ENCODE peak calls at places on chromosomes 11 and 22, in four cellular contexts. W, R, G and X are unnamed samples.

GRCh38 chr11:119907934-119908760 is 179.1 kb upstream of the NECTIN1 start:
- DNase-seq in W (peak; percentile 9), R (no peak), G (no peak), X (peak; percentile 69)

GRCh38 chr11:82722236-82722635 is 11.4 kb downstream of the FAM181B start:
- DNase-seq in W (no peak), R (no peak), G (no peak), X (no peak)

GRCh38 chr11:64546600-64546999 is 44.4 kb upstream of the SLC22A12 start:
- DNase-seq in W (no peak), R (no peak), G (no peak), X (no peak)

GRCh38 chr11:103326070-103326794 is 217.0 kb downstream of the DYNC2H1 start:
- DNase-seq in W (peak; percentile 90), R (peak; percentile 42), G (no peak), X (peak; percentile 83)

GRCh38 chr11:3859373-3859881 is 4.0 kb downstream of the STIM1 start:
- DNase-seq in W (peak; percentile 25), R (no peak), G (peak; percentile 93), X (peak; percentile 72)

GRCh38 chr11:17574141-17574798 is 27.2 kb downstream of the OTOG start:
- DNase-seq in W (no peak), R (no peak), G (no peak), X (peak; percentile 4)

GRCh38 chr22:38180841-38181452 is 683 bp downstream of the PLA2G6 start:
- DNase-seq in W (peak; percentile 53), R (peak; percentile 63), G (peak; percentile 82), X (peak; percentile 71)

GRCh38 chr22:50376064-50376747 is 33.1 kb downstream of the PPP6R2 start:
- DNase-seq in W (no peak), R (no peak), G (no peak), X (no peak)

GRCh38 chr11:19116315-19116970 is 525 bp upstream of the ZDHHC13 start:
- DNase-seq in W (no peak), R (no peak), G (no peak), X (peak; percentile 50)

GRCh38 chr11:48184452-48184851 is 32.2 kb upstream of the OR4B1 start:
- DNase-seq in W (no peak), R (no peak), G (no peak), X (no peak)

GRCh38 chr11:112229746-112230433 is 3.7 kb downstream of the PTS start:
- DNase-seq in W (no peak), R (no peak), G (no peak), X (no peak)

GRCh38 chr11:63985812-63986155 is 454 bp upstream of the OTUB1 start:
- DNase-seq in W (no peak), R (no peak), G (no peak), X (no peak)

GRCh38 chr11:12674571-12674935 is 332 bp downstream of the TEAD1 start:
- DNase-seq in W (no peak), R (no peak), G (no peak), X (no peak)

GRCh38 chr11:46916669-46917108 is 1.7 kb downstream of the LRP4 start:
- DNase-seq in W (peak; percentile 92), R (no peak), G (peak; percentile 72), X (peak; percentile 88)

GRCh38 chr22:43222987-43223386 is 36.1 kb upstream of the TTLL12 start:
- DNase-seq in W (no peak), R (no peak), G (no peak), X (no peak)

GRCh38 chr11:19740586-19740985 is 27.9 kb downstream of the NAV2 start:
- DNase-seq in W (peak; percentile 45), R (no peak), G (no peak), X (no peak)

GRCh38 chr11:62402226-62402625 is 16.6 kb upstream of the SCGB1A1 start:
- DNase-seq in W (no peak), R (peak; percentile 53), G (peak; percentile 65), X (no peak)

GRCh38 chr11:123653997-123654565 is 343 bp downstream of the SCN3B start:
- DNase-seq in W (no peak), R (peak; percentile 33), G (peak; percentile 25), X (peak; percentile 89)

GRCh38 chr11:86486261-86487030 is 111.8 kb downstream of the CCDC81 start:
- DNase-seq in W (peak; percentile 49), R (no peak), G (no peak), X (no peak)

GRCh38 chr22:49404020-49404419 is 423.7 kb downstream of the BRD1 start:
- DNase-seq in W (no peak), R (no peak), G (no peak), X (peak; percentile 38)